ENCODE peak calls at places on chromosomes 1 and 21, in four cellular contexts. One of them, this sample, is unnamed.

GRCh38 chr1:65108025-65108692 is 39.8 kb upstream of the AK4 start:
- DNase-seq in A549: no peak
- DNase-seq in vagina: no peak
- DNase-seq in GM12891: no peak
- DNase-seq in this sample: no peak

GRCh38 chr1:92709738-92710137 is 75.2 kb downstream of the EVI5 start:
- DNase-seq in A549: peak
- DNase-seq in vagina: no peak
- DNase-seq in GM12891: no peak
- DNase-seq in this sample: no peak

GRCh38 chr1:61477301-61477700 is 247.6 kb downstream of the TM2D1 start:
- DNase-seq in A549: no peak
- DNase-seq in vagina: no peak
- DNase-seq in GM12891: no peak
- DNase-seq in this sample: no peak

GRCh38 chr1:244314921-244315544 is 136.7 kb downstream of the ADSS2 start:
- DNase-seq in A549: no peak
- DNase-seq in vagina: no peak
- DNase-seq in GM12891: no peak
- DNase-seq in this sample: no peak

GRCh38 chr1:3892748-3893147 is 7.3 kb downstream of the C1orf174 start:
- DNase-seq in A549: no peak
- DNase-seq in vagina: no peak
- DNase-seq in GM12891: no peak
- DNase-seq in this sample: no peak

GRCh38 chr1:35452086-35452485 is 105.1 kb downstream of the KIAA0319L start:
- DNase-seq in A549: no peak
- DNase-seq in vagina: no peak
- DNase-seq in GM12891: no peak
- DNase-seq in this sample: no peak

GRCh38 chr1:229642376-229642775 is 16.3 kb downstream of the URB2 start:
- DNase-seq in A549: no peak
- DNase-seq in vagina: no peak
- DNase-seq in GM12891: no peak
- DNase-seq in this sample: no peak

GRCh38 chr1:228219962-228220780 is 12.3 kb downstream of the OBSCN start:
- DNase-seq in A549: no peak
- DNase-seq in vagina: no peak
- DNase-seq in GM12891: no peak
- DNase-seq in this sample: no peak

GRCh38 chr1:205496661-205497060 is 7.8 kb upstream of the CDK18 start:
- DNase-seq in A549: no peak
- DNase-seq in vagina: no peak
- DNase-seq in GM12891: no peak
- DNase-seq in this sample: no peak

GRCh38 chr1:84260852-84261518 is 40.5 kb upstream of the SAMD13 start:
- DNase-seq in A549: peak
- DNase-seq in vagina: no peak
- DNase-seq in GM12891: no peak
- DNase-seq in this sample: no peak

GRCh38 chr21:22791986-22792560 is 1793.9 kb downstream of the NCAM2 start:
- DNase-seq in A549: peak
- DNase-seq in vagina: no peak
- DNase-seq in GM12891: peak
- DNase-seq in this sample: no peak

GRCh38 chr1:48831579-48831978 is 54.9 kb upstream of the BEND5 start:
- DNase-seq in A549: no peak
- DNase-seq in vagina: no peak
- DNase-seq in GM12891: no peak
- DNase-seq in this sample: no peak

GRCh38 chr1:228291906-228292608 is 84.2 kb downstream of the OBSCN start:
- DNase-seq in A549: no peak
- DNase-seq in vagina: no peak
- DNase-seq in GM12891: no peak
- DNase-seq in this sample: no peak

GRCh38 chr1:25063591-25064416 is 133.7 kb upstream of the RUNX3 start:
- DNase-seq in A549: peak
- DNase-seq in vagina: no peak
- DNase-seq in GM12891: no peak
- DNase-seq in this sample: peak

GRCh38 chr21:35113064-35113463 is 64.0 kb upstream of the RUNX1 start:
- DNase-seq in A549: no peak
- DNase-seq in vagina: no peak
- DNase-seq in GM12891: no peak
- DNase-seq in this sample: no peak

GRCh38 chr1:22773981-22774471 is 63.4 kb downstream of the EPHB2 start:
- DNase-seq in A549: no peak
- DNase-seq in vagina: no peak
- DNase-seq in GM12891: no peak
- DNase-seq in this sample: no peak

GRCh38 chr1:203858055-203858454 is 3.3 kb upstream of the SNRPE start:
- DNase-seq in A549: peak
- DNase-seq in vagina: no peak
- DNase-seq in GM12891: no peak
- DNase-seq in this sample: peak

GRCh38 chr1:32151319-32151787 is 28.1 kb upstream of the TXLNA start:
- DNase-seq in A549: no peak
- DNase-seq in vagina: no peak
- DNase-seq in GM12891: no peak
- DNase-seq in this sample: peak

GRCh38 chr21:31078216-31078615 is 39.9 kb upstream of the KRTAP19-8 start:
- DNase-seq in A549: no peak
- DNase-seq in vagina: no peak
- DNase-seq in GM12891: no peak
- DNase-seq in this sample: no peak

GRCh38 chr1:22326372-22326915 is 125.2 kb upstream of the ZBTB40 start:
- DNase-seq in A549: no peak
- DNase-seq in vagina: peak
- DNase-seq in GM12891: no peak
- DNase-seq in this sample: no peak

GRCh38 chr21:28884481-28884880 is 108.2 kb downstream of the LTN1 start:
- DNase-seq in A549: no peak
- DNase-seq in vagina: no peak
- DNase-seq in GM12891: no peak
- DNase-seq in this sample: no peak

GRCh38 chr1:184693011-184693410 is 61.6 kb downstream of the EDEM3 start:
- DNase-seq in A549: no peak
- DNase-seq in vagina: no peak
- DNase-seq in GM12891: no peak
- DNase-seq in this sample: no peak

GRCh38 chr1:108142773-108143394 is 57.3 kb downstream of the SLC25A24 start:
- DNase-seq in A549: no peak
- DNase-seq in vagina: no peak
- DNase-seq in GM12891: no peak
- DNase-seq in this sample: no peak

GRCh38 chr1:37605806-37606474 is 10.2 kb upstream of the GNL2 start:
- DNase-seq in A549: no peak
- DNase-seq in vagina: no peak
- DNase-seq in GM12891: no peak
- DNase-seq in this sample: no peak

GRCh38 chr1:243363832-243364231 is 108.0 kb downstream of the SDCCAG8 start:
- DNase-seq in A549: no peak
- DNase-seq in vagina: no peak
- DNase-seq in GM12891: no peak
- DNase-seq in this sample: no peak

GRCh38 chr1:172292840-172293239 is 127.6 kb upstream of the C1orf105 start:
- DNase-seq in A549: no peak
- DNase-seq in vagina: no peak
- DNase-seq in GM12891: no peak
- DNase-seq in this sample: no peak

GRCh38 chr1:42529724-42530161 is 66.7 kb downstream of the CCDC30 start:
- DNase-seq in A549: peak
- DNase-seq in vagina: no peak
- DNase-seq in GM12891: no peak
- DNase-seq in this sample: peak

GRCh38 chr1:77538956-77539509 is 143.4 kb downstream of the ZZZ3 start:
- DNase-seq in A549: peak
- DNase-seq in vagina: no peak
- DNase-seq in GM12891: no peak
- DNase-seq in this sample: peak

GRCh38 chr1:233341117-233341516 is 13.6 kb downstream of the MAP3K21 start:
- DNase-seq in A549: no peak
- DNase-seq in vagina: no peak
- DNase-seq in GM12891: no peak
- DNase-seq in this sample: no peak

GRCh38 chr1:160807738-160808137 is 11.8 kb downstream of the LY9 start:
- DNase-seq in A549: no peak
- DNase-seq in vagina: no peak
- DNase-seq in GM12891: no peak
- DNase-seq in this sample: no peak

GRCh38 chr1:37038079-37038702 is 3.9 kb upstream of the GRIK3 start:
- DNase-seq in A549: peak
- DNase-seq in vagina: no peak
- DNase-seq in GM12891: no peak
- DNase-seq in this sample: peak

GRCh38 chr1:154157520-154158306 is 2.8 kb upstream of the NUP210L start:
- DNase-seq in A549: peak
- DNase-seq in vagina: no peak
- DNase-seq in GM12891: peak
- DNase-seq in this sample: no peak

GRCh38 chr21:38993561-38993960 is 187.8 kb downstream of the ETS2 start:
- DNase-seq in A549: peak
- DNase-seq in vagina: no peak
- DNase-seq in GM12891: no peak
- DNase-seq in this sample: peak

GRCh38 chr1:150558328-150558727 is 9.1 kb downstream of the ADAMTSL4 start:
- DNase-seq in A549: no peak
- DNase-seq in vagina: no peak
- DNase-seq in GM12891: no peak
- DNase-seq in this sample: no peak

GRCh38 chr1:25487628-25488027 is 55.8 kb upstream of the LDLRAP1 start:
- DNase-seq in A549: no peak
- DNase-seq in vagina: no peak
- DNase-seq in GM12891: no peak
- DNase-seq in this sample: no peak

GRCh38 chr1:178143730-178144343 is 49.9 kb downstream of the RASAL2 start:
- DNase-seq in A549: no peak
- DNase-seq in vagina: no peak
- DNase-seq in GM12891: no peak
- DNase-seq in this sample: no peak

GRCh38 chr1:62572476-62572875 is 24.8 kb upstream of the ANGPTL3 start:
- DNase-seq in A549: no peak
- DNase-seq in vagina: no peak
- DNase-seq in GM12891: no peak
- DNase-seq in this sample: no peak
- TF ChIP-seq POLR2A in A549: no peak
- TF ChIP-seq POLR2A in vagina: no peak
- TF ChIP-seq POLR2A in GM12891: no peak
- TF ChIP-seq POLR2A in this sample: no peak

DNA sequence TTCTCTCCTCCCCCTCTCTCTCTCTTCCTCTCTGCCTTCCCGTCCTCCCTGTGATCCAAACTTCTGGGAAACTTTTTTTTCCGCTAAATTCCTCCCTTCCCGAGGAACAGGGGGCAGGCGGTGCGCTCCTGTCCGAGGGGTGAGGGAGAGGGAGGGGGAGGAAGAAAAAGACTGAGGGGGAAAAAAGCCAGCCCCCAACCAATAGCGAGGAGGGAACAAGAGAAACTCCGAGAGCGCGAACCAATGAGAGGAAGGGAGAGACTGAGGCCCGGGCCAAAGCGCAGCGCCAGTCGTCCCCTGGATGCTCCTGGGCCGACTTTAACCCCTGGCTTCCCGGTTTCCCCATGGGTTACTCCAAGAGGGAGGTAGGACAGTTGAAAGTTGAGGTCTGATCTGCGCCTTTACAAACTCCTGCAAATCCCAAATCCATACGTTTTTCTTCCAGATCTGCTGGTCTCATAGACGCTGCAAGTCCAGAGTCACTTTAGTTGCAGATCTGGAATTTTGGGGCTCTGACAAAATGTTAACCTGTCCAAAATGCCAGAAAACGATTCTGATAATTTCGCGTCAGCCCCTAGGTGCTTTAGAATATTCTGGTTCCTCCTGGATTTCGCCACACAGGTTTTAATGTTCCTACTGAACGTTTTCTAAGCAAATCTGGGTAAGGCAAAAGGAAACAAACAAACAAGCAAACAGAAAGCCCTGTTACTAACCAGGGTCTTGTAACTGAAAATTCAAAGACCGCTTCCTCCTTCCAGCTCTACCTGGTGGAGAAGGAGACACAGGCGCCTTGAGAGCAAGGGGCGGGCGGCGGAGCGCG is at the start of gene TBX15:
- DNase-seq in A549: no peak
- DNase-seq in vagina: no peak
- DNase-seq in GM12891: no peak
- DNase-seq in this sample: no peak
- TF ChIP-seq POLR2A in A549: no peak
- TF ChIP-seq POLR2A in vagina: no peak
- TF ChIP-seq POLR2A in GM12891: no peak
- TF ChIP-seq POLR2A in this sample: no peak

GRCh38 chr1:215669806-215670485 is 102.8 kb downstream of the KCTD3 start:
- DNase-seq in A549: no peak
- DNase-seq in vagina: no peak
- DNase-seq in GM12891: no peak
- DNase-seq in this sample: no peak

GRCh38 chr1:215665212-215665611 is 98.1 kb downstream of the KCTD3 start:
- DNase-seq in A549: no peak
- DNase-seq in vagina: no peak
- DNase-seq in GM12891: no peak
- DNase-seq in this sample: peak

GRCh38 chr1:215672482-215672881 is 105.4 kb downstream of the KCTD3 start:
- DNase-seq in A549: no peak
- DNase-seq in vagina: no peak
- DNase-seq in GM12891: no peak
- DNase-seq in this sample: no peak

DNA sequence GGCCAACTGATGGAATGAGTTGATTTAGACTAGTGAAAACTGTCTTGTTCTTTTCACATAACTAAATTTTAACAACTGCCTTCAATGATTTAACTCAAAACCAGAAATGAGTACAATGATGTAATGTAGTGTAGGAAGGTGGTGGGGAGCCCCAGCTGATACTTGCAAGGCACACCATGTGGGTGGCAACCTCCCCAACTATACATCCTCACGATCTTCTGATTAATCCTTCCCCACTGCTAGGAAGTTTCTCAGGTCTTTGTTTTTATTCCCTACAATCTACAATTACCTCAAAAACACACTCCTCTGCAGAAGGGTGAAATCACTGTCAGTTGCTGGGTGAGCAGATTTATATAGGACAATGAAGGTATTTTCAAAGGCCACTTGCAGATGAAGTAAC is 100.7 kb downstream of the KCTD3 start:
- DNase-seq in A549: no peak
- DNase-seq in vagina: no peak
- DNase-seq in GM12891: no peak
- DNase-seq in this sample: no peak
- TF ChIP-seq POLR2A in A549: no peak
- TF ChIP-seq POLR2A in vagina: no peak
- TF ChIP-seq POLR2A in GM12891: no peak
- TF ChIP-seq POLR2A in this sample: no peak

GRCh38 chr1:183222909-183223308 is 36.8 kb downstream of the LAMC2 start:
- DNase-seq in A549: no peak
- DNase-seq in vagina: no peak
- DNase-seq in GM12891: no peak
- DNase-seq in this sample: no peak
- TF ChIP-seq POLR2A in A549: no peak
- TF ChIP-seq POLR2A in vagina: no peak
- TF ChIP-seq POLR2A in GM12891: no peak
- TF ChIP-seq POLR2A in this sample: no peak